ENCODE peak calls at places on chromosomes 2 and 18, in seven cellular contexts. B is HCT116, H is SK-N-SH, O is Panc1, N is K562, X is HepG2, K is GM12878. R is an unnamed sample.

GRCh38 chr2:21772624-21773023 is 648.9 kb downstream of the TDRD15 start:
- DNase-seq in N (no peak), K (no peak), H (no peak), B (no peak), X (no peak), O (no peak), R (no peak)

GRCh38 chr2:148967484-148967883 is 71.0 kb upstream of the LYPD6B start:
- DNase-seq in N (no peak), K (no peak), B (no peak), O (no peak), H (no peak), X (no peak), R (peak; percentile 30)

GRCh38 chr2:84078466-84078865 is 380.6 kb downstream of the SUCLG1 start:
- DNase-seq in N (no peak), O (no peak), K (no peak), H (no peak), X (no peak), B (no peak), R (no peak)

GRCh38 chr18:30487962-30488361 is 554.6 kb downstream of the DSC3 start:
- DNase-seq in H (no peak), N (no peak), O (no peak), X (no peak), K (no peak), B (no peak), R (no peak)

GRCh38 chr18:6055711-6056110 is 160.4 kb upstream of the TMEM200C start:
- DNase-seq in X (no peak), O (peak; percentile 43), H (peak; percentile 3), B (no peak), N (no peak), K (no peak), R (no peak)

GRCh38 chr18:50748243-50749229 is 71.3 kb downstream of the MRO start:
- DNase-seq in H (no peak), O (no peak), X (no peak), B (no peak), N (no peak), K (no peak), R (peak; percentile 31)

GRCh38 chr2:42117923-42118758 is 51.0 kb upstream of the EML4 start:
- DNase-seq in X (peak; percentile 91), H (no peak), B (no peak), N (no peak), O (peak; percentile 95), K (peak; percentile 56), R (peak; percentile 26)

GRCh38 chr2:126902859-126903258 is 4.2 kb downstream of the TEX51 start:
- DNase-seq in X (no peak), B (no peak), O (no peak), H (peak; percentile 1), K (no peak), N (no peak), R (no peak)

GRCh38 chr2:112701092-112701491 is 19.7 kb upstream of the NT5DC4 start:
- DNase-seq in H (no peak), X (no peak), O (no peak), N (peak; percentile 47), B (no peak), K (no peak), R (no peak)

GRCh38 chr2:164542584-164543021 is 78.7 kb downstream of the GRB14 start:
- DNase-seq in H (no peak), K (no peak), X (peak; percentile 24), N (no peak), O (no peak), B (no peak), R (no peak)

GRCh38 chr2:239919779-239920545 is 105.2 kb downstream of the NDUFA10 start:
- DNase-seq in X (no peak), K (no peak), O (no peak), N (no peak), B (no peak), H (no peak), R (no peak)

GRCh38 chr2:43070039-43070438 is 156.4 kb downstream of the ZFP36L2 start:
- DNase-seq in K (no peak), O (no peak), H (peak; percentile 66), B (no peak), X (no peak), N (no peak), R (no peak)

GRCh38 chr2:207792244-207792785 is 22.6 kb upstream of the FZD5 start:
- DNase-seq in N (peak; percentile 77), X (peak; percentile 84), B (peak; percentile 69), O (no peak), K (no peak), H (peak; percentile 37), R (peak; percentile 36)

GRCh38 chr18:76931171-76931570 is 108.8 kb downstream of the ZNF236 start:
- DNase-seq in N (no peak), K (no peak), H (no peak), O (no peak), B (no peak), X (no peak), R (no peak)

GRCh38 chr2:201913197-201913596 is 106.9 kb downstream of the CDK15 start:
- DNase-seq in N (no peak), K (no peak), B (no peak), H (no peak), X (no peak), O (no peak), R (no peak)

GRCh38 chr2:191665286-191665685 is 12.7 kb upstream of the NABP1 start:
- DNase-seq in H (no peak), N (no peak), X (peak; percentile 16), K (no peak), O (no peak), B (no peak), R (no peak)

GRCh38 chr2:85710687-85711577 is 16.8 kb downstream of the GNLY start:
- DNase-seq in K (no peak), N (no peak), X (no peak), H (no peak), B (no peak), O (no peak), R (no peak)

GRCh38 chr2:1515073-1515430 is 101.8 kb downstream of the TPO start:
- DNase-seq in X (no peak), O (no peak), K (no peak), B (no peak), N (no peak), H (no peak), R (no peak)

GRCh38 chr2:228747478-228747877 is 523.6 kb downstream of the PID1 start:
- DNase-seq in B (no peak), O (no peak), X (no peak), N (no peak), K (no peak), H (no peak), R (no peak)

GRCh38 chr2:160010361-160011145 is 51.9 kb downstream of the PLA2R1 start:
- DNase-seq in N (no peak), B (no peak), X (no peak), O (no peak), H (peak; percentile 44), K (no peak), R (no peak)

GRCh38 chr2:150626934-150627336 is 139.5 kb upstream of the RND3 start:
- DNase-seq in B (no peak), N (no peak), O (no peak), H (no peak), X (no peak), K (no peak), R (no peak)

GRCh38 chr2:134461511-134461910 is 207.6 kb downstream of the MGAT5 start:
- DNase-seq in O (no peak), N (no peak), X (no peak), H (no peak), B (no peak), K (no peak), R (no peak)

GRCh38 chr18:37762076-37762475 is 196.5 kb upstream of the CELF4 start:
- DNase-seq in K (no peak), B (no peak), X (no peak), H (no peak), N (no peak), O (no peak), R (no peak)

GRCh38 chr2:66445076-66445724 is 10.3 kb downstream of the MEIS1 start:
- DNase-seq in N (no peak), X (no peak), H (no peak), B (no peak), O (no peak), K (no peak), R (peak; percentile 57)

DNA sequence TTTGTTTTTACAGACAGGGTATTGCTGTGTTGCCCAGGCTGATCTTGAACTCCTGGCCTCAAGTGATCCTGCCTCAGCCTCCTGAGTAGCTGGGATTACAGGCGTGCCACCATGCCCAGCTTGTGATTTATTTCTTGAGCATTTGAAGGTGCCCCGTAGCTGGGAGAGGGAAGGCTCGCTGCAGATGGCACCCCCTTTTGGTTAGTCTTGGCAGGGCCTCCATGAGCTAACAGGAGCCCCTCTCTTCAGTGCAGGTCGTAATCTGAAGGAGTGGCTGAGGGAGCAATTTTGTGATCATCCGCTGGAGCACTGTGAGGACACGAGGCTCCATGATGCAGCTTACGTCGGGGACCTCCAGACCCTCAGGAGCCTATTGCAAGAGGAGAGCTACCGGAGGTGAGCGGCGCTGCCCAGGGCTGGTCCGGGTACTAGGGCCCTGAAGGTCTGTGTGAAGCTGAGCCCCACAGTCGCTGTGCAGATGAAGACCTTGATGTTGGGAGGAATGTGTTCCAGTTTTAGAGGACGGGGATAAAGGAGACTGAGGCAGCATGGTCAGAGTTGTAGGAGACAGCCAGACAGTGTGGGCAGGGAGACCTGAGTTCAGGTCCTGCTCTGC is 6.7 kb downstream of the ASB1 start:
- DNase-seq in K (no peak), N (no peak), O (no peak), H (no peak), X (no peak), B (no peak), R (no peak)
- H3K36me3 ChIP-seq in K (peaks cover 6% of the 10 kb centered on the region), N (peaks cover 80% of the 10 kb centered on the region), O (peaks cover 12% of the 10 kb centered on the region), H (peaks cover 75% of the 10 kb centered on the region), X (peaks cover 30% of the 10 kb centered on the region), B (peaks cover 36% of the 10 kb centered on the region), R (peaks cover 19% of the 10 kb centered on the region)

GRCh38 chr2:142813830-142814829 is 63.3 kb upstream of the KYNU start:
- DNase-seq in O (no peak), X (peak; percentile 78), N (no peak), K (no peak), H (no peak), B (no peak), R (no peak)

GRCh38 chr2:142819411-142819810 is 58.1 kb upstream of the KYNU start:
- DNase-seq in B (no peak), X (no peak), K (no peak), N (no peak), O (no peak), H (no peak), R (no peak)

GRCh38 chr2:142815375-142815774 is 62.1 kb upstream of the KYNU start:
- DNase-seq in X (no peak), B (no peak), O (no peak), N (no peak), H (no peak), K (no peak), R (no peak)
- TF ChIP-seq POLR2AphosphoS5 in X (no peak), B (no peak), O (no peak), N (no peak), H (no peak), K (no peak), R (no peak)

DNA sequence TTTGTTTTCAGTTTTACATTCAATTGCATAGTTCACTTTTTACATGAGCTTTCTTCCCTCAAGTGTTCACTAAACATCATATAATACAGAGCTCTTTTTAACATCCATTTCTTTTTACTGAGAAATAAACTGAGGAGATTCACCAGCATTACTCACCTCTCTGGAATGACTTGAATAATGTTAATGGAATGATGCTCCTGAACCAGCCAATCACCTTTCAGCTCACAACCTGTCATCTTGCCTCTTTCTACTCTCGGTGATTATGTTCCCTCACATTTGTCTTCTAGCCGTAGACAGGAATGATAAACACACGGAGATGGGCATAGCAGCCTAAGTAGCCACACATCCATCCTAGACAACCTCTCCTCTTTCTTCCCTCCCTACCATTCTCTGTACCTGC is 301.7 kb downstream of the PAX3 start:
- DNase-seq in H (no peak), X (peak; percentile 10), B (peak; percentile 43), O (peak; percentile 2), N (no peak), K (no peak), R (peak; percentile 27)
- TF ChIP-seq REST in H (no peak), X (no peak), B (no peak), O (no peak), N (no peak), K (no peak), R (no peak)

GRCh38 chr18:24372279-24372678 is 25.3 kb downstream of the OSBPL1A start:
- DNase-seq in B (no peak), N (no peak), O (no peak), X (no peak), H (no peak), K (no peak), R (no peak)
- H3K36me3 ChIP-seq in B (no peaks in the 10 kb centered on the region), N (no peaks in the 10 kb centered on the region), O (no peaks in the 10 kb centered on the region), X (no peaks in the 10 kb centered on the region), H (peaks cover 2% of the 10 kb centered on the region), K (no peaks in the 10 kb centered on the region), R (peaks cover 15% of the 10 kb centered on the region)

R was measured in GM23338.